ENCODE peak calls at places on chromosome 19, in seven cellular contexts. G is neuronal stem cell, X is IMR-90, S is H1, M is mesendoderm, K is trophoblast cell, U is mesenchymal stem cell. C is an unnamed sample.

GRCh38 chr19:47280183-47280797 is 5.6 kb downstream of the INAFM1 start:
- DNase-seq in G (no peak), X (no peak), S (no peak), M (peak; percentile 78), K (peak; percentile 46), U (peak; percentile 26), C (peak; percentile 85)

GRCh38 chr19:29667390-29667783 is 2.1 kb downstream of the PLEKHF1 start:
- DNase-seq in G (no peak), X (no peak), S (no peak), M (no peak), K (no peak), U (no peak), C (no peak)

GRCh38 chr19:1566392-1567115 is 1.6 kb downstream of the MEX3D start:
- DNase-seq in G (peak; percentile 84), X (peak; percentile 77), S (peak; percentile 39), M (peak; percentile 88), K (no peak), U (peak; percentile 87), C (peak; percentile 90)

GRCh38 chr19:3359850-3360493 is 6.4 kb upstream of the NFIC start:
- DNase-seq in G (no peak), X (no peak), S (no peak), M (no peak), K (no peak), U (no peak), C (no peak)

GRCh38 chr19:16338470-16339360 is 14.1 kb downstream of the KLF2 start:
- DNase-seq in G (no peak), X (peak; percentile 96), S (no peak), M (peak; percentile 42), K (no peak), U (peak; percentile 87), C (no peak)

GRCh38 chr19:18852634-18853033 is 20.9 kb downstream of the UPF1 start:
- DNase-seq in G (no peak), X (no peak), S (no peak), M (no peak), K (no peak), U (no peak), C (no peak)

GRCh38 chr19:30386551-30387143 is 14.5 kb downstream of the ZNF536 start:
- DNase-seq in G (no peak), X (no peak), S (no peak), M (no peak), K (no peak), U (no peak), C (no peak)

GRCh38 chr19:46202872-46203860 is 26.4 kb upstream of the IGFL1 start:
- DNase-seq in G (no peak), X (no peak), S (no peak), M (no peak), K (peak; percentile 94), U (no peak), C (no peak)

GRCh38 chr19:47765522-47766358 is 12.8 kb upstream of the SELENOW start:
- DNase-seq in G (no peak), X (peak; percentile 44), S (no peak), M (peak; percentile 88), K (no peak), U (peak; percentile 72), C (peak; percentile 87)

GRCh38 chr19:53076984-53077383 is 26.2 kb downstream of the ZNF160 start:
- DNase-seq in G (peak; percentile 47), X (peak; percentile 28), S (peak; percentile 79), M (peak; percentile 95), K (peak; percentile 72), U (peak; percentile 32), C (peak; percentile 91)

GRCh38 chr19:57334191-57334590 is 13.9 kb downstream of the ZNF543 start:
- DNase-seq in G (no peak), X (peak; percentile 9), S (no peak), M (no peak), K (peak; percentile 94), U (peak; percentile 25), C (no peak)

GRCh38 chr19:3094638-3095374 is 644 bp downstream of the GNA11 start:
- DNase-seq in G (no peak), X (peak; percentile 17), S (no peak), M (no peak), K (no peak), U (peak; percentile 29), C (no peak)

GRCh38 chr19:33234092-33234491 is 8.4 kb upstream of the SLC7A10 start:
- DNase-seq in G (no peak), X (no peak), S (no peak), M (no peak), K (no peak), U (no peak), C (no peak)

GRCh38 chr19:6248341-6248740 is 31.4 kb downstream of the MLLT1 start:
- DNase-seq in G (no peak), X (no peak), S (no peak), M (no peak), K (no peak), U (no peak), C (no peak)
- H3K4me2 ChIP-seq in G (no peak overlapping the region), X (peak overlapping the region; percentile 10), S (no peak overlapping the region), M (no peak overlapping the region), K (no peak overlapping the region), U (no peak overlapping the region), C (no peak overlapping the region)

DNA sequence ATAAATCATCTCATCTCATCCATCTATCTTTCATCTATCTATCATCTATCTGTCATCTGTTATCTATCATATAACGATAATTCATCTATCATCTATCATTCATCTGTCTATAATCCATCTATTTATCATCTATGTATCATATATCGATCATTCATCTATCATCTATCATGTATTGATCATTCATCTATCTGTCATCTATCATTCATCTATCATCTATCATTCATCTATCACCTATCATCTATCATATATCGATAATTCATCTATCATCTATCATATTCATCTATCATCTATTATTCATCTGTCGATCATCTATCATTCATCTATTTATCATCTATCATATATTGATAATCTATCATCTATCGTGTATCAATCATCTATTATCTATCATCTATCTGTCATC is 100.4 kb upstream of the ZNF492 start:
- DNase-seq in G (no peak), X (no peak), S (no peak), M (no peak), K (no peak), U (no peak), C (no peak)
- H2BK120ac ChIP-seq in G (no peak overlapping the region), X (no peak overlapping the region), S (no peak overlapping the region), M (no peak overlapping the region), K (no peak overlapping the region), U (no peak overlapping the region), C (no peak overlapping the region)

DNA sequence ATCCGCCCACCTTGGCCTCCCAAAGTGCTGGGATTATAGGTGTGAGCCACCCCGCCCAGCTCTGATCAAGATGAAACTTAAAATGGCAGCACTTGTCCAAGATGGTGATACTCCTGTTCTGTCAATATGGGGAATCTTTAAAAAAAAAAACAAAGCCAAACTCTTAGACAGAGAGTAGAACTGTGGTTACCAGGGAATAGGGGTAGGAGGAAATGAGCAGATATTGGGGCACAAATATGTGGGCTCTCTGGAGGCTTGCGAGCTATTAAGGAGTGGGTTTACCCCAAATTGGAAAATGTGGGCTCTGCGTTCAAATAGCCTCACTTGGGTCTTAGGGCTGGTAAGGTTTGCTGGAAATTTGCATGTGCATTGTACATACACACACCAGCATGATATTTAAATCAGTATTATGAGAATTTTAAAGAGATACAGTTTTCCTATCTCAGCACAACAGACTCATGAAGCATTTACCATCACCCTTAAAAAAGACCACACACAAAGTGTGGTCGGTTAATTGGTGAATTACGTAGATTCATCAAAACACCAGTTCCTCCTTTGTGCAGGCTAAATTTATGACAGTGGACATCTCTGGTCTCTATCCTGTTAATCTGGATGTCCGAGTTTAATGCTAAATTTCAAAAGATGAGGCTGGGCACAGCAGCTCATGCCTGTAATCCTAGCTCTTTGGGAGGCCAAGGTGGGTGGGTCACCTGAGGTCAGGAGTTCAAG is 11.3 kb downstream of the CD70 start:
- DNase-seq in G (no peak), X (no peak), S (no peak), M (no peak), K (no peak), U (no peak), C (no peak)
- H3K4me2 ChIP-seq in G (no peak overlapping the region), X (no peak overlapping the region), S (no peak overlapping the region), M (no peak overlapping the region), K (no peak overlapping the region), U (no peak overlapping the region), C (no peak overlapping the region)

DNA sequence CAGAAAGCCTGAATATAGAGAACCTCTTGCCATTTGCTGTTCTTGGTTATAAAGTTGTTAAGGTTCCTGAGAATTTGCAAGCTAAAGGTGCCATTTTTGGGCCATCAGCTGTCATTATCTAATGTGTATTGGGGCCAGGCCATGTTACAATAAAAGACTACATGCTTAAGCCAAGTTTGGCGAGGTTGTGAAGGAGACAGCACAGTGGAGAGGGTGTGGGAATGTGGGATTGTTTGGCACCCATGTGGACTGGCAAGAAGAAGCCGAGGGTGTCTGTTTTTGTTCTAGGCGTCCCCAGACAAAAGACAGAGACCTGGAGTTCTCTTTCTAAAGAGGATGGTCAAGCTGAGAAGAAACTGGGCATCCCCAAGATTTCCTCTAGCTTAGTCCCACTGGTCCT is 64.7 kb downstream of the ZNF44 start:
- DNase-seq in G (no peak), X (no peak), S (no peak), M (no peak), K (no peak), U (no peak), C (no peak)
- H2BK120ac ChIP-seq in G (no peak overlapping the region), X (no peak overlapping the region), S (no peak overlapping the region), M (no peak overlapping the region), K (no peak overlapping the region), U (no peak overlapping the region), C (no peak overlapping the region)

GRCh38 chr19:42466521-42467436 is 24.0 kb upstream of the CXCL17 start:
- DNase-seq in G (no peak), X (no peak), S (no peak), M (no peak), K (no peak), U (peak; percentile 7), C (no peak)
- H3K4me2 ChIP-seq in G (no peak overlapping the region), X (no peak overlapping the region), S (no peak overlapping the region), M (no peak overlapping the region), K (no peak overlapping the region), U (no peak overlapping the region), C (no peak overlapping the region)

GRCh38 chr19:50519006-50519575 is 5.4 kb upstream of the ASPDH start:
- DNase-seq in G (no peak), X (no peak), S (no peak), M (no peak), K (no peak), U (no peak), C (no peak)

GRCh38 chr19:50520822-50521465 is 7.2 kb upstream of the ASPDH start:
- DNase-seq in G (no peak), X (no peak), S (no peak), M (no peak), K (no peak), U (no peak), C (no peak)

GRCh38 chr19:50518091-50519005 is 4.6 kb upstream of the ASPDH start:
- DNase-seq in G (no peak), X (no peak), S (no peak), M (no peak), K (no peak), U (no peak), C (peak; percentile 69)

GRCh38 chr19:50517704-50518075 is 4.0 kb upstream of the ASPDH start:
- DNase-seq in G (no peak), X (no peak), S (no peak), M (no peak), K (no peak), U (no peak), C (no peak)

GRCh38 chr19:50522881-50523280 is 9.2 kb upstream of the ASPDH start:
- DNase-seq in G (no peak), X (no peak), S (no peak), M (no peak), K (no peak), U (no peak), C (no peak)
- H2BK120ac ChIP-seq in G (no peak overlapping the region), X (no peak overlapping the region), S (no peak overlapping the region), M (no peak overlapping the region), K (no peak overlapping the region), U (no peak overlapping the region), C (no peak overlapping the region)